ENCODE peak calls at places on chromosomes 5 and 9, in six cellular contexts. N is activated T-cell treated with anti-CD3 and anti-CD28 coated beads, Interleukin-2, amount 50 U/mL, for 48 hours; P is nephron progenitor cell; B is KBM-7; A is DMS53; C is KG1. R is an unnamed sample.

GRCh38 chr5:13188393-13188792 is 756.1 kb downstream of the DNAH5 start:
- DNase-seq in B (no peak), C (no peak), P (no peak), N (no peak), A (no peak), R (no peak)

GRCh38 chr5:57349214-57349613 is 133.4 kb downstream of the ACTBL2 start:
- DNase-seq in A (no peak), B (no peak), N (no peak), C (no peak), P (no peak), R (no peak)

GRCh38 chr9:96661711-96662110 is 6.6 kb upstream of the PRXL2C start:
- DNase-seq in C (no peak), A (no peak), N (no peak), B (no peak), P (no peak), R (no peak)

GRCh38 chr5:116137544-116138378 is 52.9 kb downstream of the COMMD10 start:
- DNase-seq in N (no peak), B (peak), P (peak), C (peak), A (peak), R (no peak)

GRCh38 chr9:10059044-10059443 is 553.8 kb downstream of the PTPRD start:
- DNase-seq in P (peak), C (no peak), N (no peak), A (no peak), B (peak), R (no peak)

GRCh38 chr9:129276486-129277260 is 98.6 kb upstream of the IER5L start:
- DNase-seq in P (no peak), B (no peak), A (no peak), N (no peak), C (no peak), R (no peak)

GRCh38 chr9:121597693-121598166 is 53.7 kb upstream of the DAB2IP start:
- DNase-seq in B (no peak), P (no peak), N (no peak), C (no peak), A (no peak), R (no peak)

GRCh38 chr5:32095261-32095671 is 78.9 kb downstream of the GOLPH3 start:
- DNase-seq in C (no peak), P (no peak), A (no peak), N (no peak), B (no peak), R (no peak)

GRCh38 chr5:6733411-6734242 is 20.4 kb downstream of the TENT4A start:
- DNase-seq in N (no peak), P (no peak), C (no peak), A (no peak), B (no peak), R (no peak)

GRCh38 chr9:113522419-113522818 is 58.9 kb downstream of the RGS3 start:
- DNase-seq in C (no peak), A (no peak), B (no peak), N (no peak), P (no peak), R (no peak)

R was measured in NCI-H187.